ENCODE peak calls at places on chromosomes 3 and 15, in five cellular contexts. R is psoas muscle; B is upper lobe of left lung; S is CD8-positive, alpha-beta memory T cell; A is adrenal gland. C is an unnamed sample.

GRCh38 chr3:173089283-173089682 is 51.8 kb downstream of the SPATA16 start:
- DNase-seq in R (no peak), A (no peak), S (no peak), B (no peak), C (no peak)

GRCh38 chr3:146131616-146132410 is 29.2 kb downstream of the PLOD2 start:
- DNase-seq in A (no peak), R (no peak), B (no peak), S (no peak), C (no peak)

GRCh38 chr15:62453979-62454378 is 288.9 kb upstream of the C2CD4B start:
- DNase-seq in S (no peak), R (no peak), A (no peak), B (no peak), C (no peak)

GRCh38 chr3:53554559-53555511 is 60.4 kb downstream of the CACNA1D start:
- DNase-seq in A (no peak), R (no peak), B (no peak), S (no peak), C (no peak)

GRCh38 chr3:121604759-121605158 is 11.6 kb downstream of the FBXO40 start:
- DNase-seq in B (no peak), R (no peak), A (no peak), S (no peak), C (no peak)

GRCh38 chr3:175338775-175339535 is 479.8 kb downstream of the NAALADL2 start:
- DNase-seq in B (peak; percentile 83), R (peak; percentile 39), A (no peak), S (no peak), C (no peak)

GRCh38 chr15:73394782-73395181 is 26.0 kb upstream of the HCN4 start:
- DNase-seq in S (no peak), B (no peak), R (no peak), A (peak; percentile 54), C (no peak)

GRCh38 chr3:143934791-143935190 is 36.8 kb upstream of the DIPK2A start:
- DNase-seq in A (no peak), S (no peak), B (no peak), R (no peak), C (no peak)

GRCh38 chr3:11549580-11550140 is 94.1 kb downstream of the VGLL4 start:
- DNase-seq in B (peak; percentile 4), A (no peak), S (no peak), R (no peak), C (no peak)

GRCh38 chr15:29669823-29670222 is 152.4 kb downstream of the TJP1 start:
- DNase-seq in A (no peak), R (no peak), S (no peak), B (no peak), C (no peak)

GRCh38 chr15:70478251-70478990 is 284.9 kb downstream of the UACA start:
- DNase-seq in R (no peak), B (peak; percentile 40), A (peak; percentile 61), S (no peak), C (no peak)

GRCh38 chr3:170531557-170532335 is 54.1 kb downstream of the SLC7A14 start:
- DNase-seq in B (no peak), S (no peak), A (no peak), R (no peak), C (no peak)

GRCh38 chr3:55549172-55549571 is 62.1 kb upstream of the WNT5A start:
- DNase-seq in B (no peak), S (no peak), R (no peak), A (no peak), C (no peak)

GRCh38 chr15:70096975-70097336 is 761 bp downstream of the TLE3 start:
- DNase-seq in R (no peak), A (no peak), B (no peak), S (no peak), C (no peak)

GRCh38 chr3:12916159-12916558 is 74.8 kb upstream of the RPL32 start:
- DNase-seq in A (no peak), B (peak; percentile 32), R (no peak), S (peak; percentile 81), C (peak; percentile 8)

GRCh38 chr3:106399773-106400172 is 531.0 kb upstream of the CBLB start:
- DNase-seq in A (no peak), R (no peak), S (no peak), B (no peak), C (no peak)

DNA sequence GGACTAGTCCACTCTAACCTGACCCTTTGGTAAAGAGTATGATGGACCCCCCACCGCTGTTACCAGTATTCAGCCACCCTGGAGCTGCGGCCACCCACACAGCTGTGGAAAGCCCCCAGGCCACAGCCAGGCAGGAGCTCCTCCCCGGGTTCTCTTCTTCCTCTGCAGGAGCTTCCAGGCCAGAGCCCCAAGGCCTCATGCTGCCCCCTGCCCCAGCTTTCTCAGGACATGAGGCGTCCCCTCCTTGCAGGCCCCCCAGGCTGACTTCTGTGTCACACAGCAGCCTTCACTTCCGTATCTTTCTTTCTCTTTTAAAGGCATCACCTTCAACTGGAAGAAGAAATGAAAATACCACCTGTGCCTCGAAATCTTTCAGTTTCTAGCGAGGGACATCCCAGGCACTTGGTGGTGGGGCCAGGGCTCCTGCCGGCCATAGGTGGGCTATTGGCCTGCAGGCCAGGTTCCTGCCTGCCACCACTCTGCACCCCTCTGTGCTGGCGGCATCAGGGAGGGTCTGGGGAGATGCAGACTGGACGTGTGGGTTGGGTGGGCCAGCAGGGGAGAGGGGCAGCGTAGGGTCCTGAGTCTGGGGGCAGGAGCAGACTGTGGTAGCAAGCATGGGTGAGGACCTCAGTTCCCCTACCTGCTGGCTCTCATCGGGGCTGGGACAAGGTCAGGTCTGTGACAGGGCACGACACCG is 19.9 kb downstream of the KLF13 start:
- DNase-seq in S (no peak), R (no peak), B (no peak), A (no peak), C (peak; percentile 60)
- H3K4me3 ChIP-seq in S (peak overlapping the region; percentile 76), R (peak overlapping the region; percentile 44), B (no peak overlapping the region), A (no peak overlapping the region), C (peak overlapping the region; percentile 44)

GRCh38 chr15:44243829-44244228 is 44.7 kb upstream of the GOLM2 start:
- DNase-seq in A (no peak), B (no peak), R (no peak), S (no peak), C (no peak)
- H3K27ac ChIP-seq in A (no peak overlapping the region), B (no peak overlapping the region), R (no peak overlapping the region), S (no peak overlapping the region), C (no peak overlapping the region)

DNA sequence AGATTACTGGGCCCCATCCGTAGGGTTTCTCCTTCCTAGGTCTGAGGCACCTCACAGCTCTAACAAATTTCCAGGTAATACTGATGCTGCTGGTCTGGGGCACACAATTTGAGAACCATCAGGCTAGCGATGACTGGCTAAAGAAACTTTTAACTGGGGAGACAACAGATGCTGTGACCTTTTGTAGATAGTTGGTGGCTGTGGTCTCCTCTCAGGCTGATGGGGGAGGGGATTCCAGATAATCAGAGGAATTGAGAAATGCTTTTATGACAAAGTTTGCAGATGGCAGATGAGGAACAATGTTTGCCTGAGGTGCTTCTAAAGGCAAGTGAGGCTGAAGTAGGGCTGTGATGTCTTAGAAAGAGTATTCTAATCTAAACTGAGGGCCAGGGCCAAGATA is 13.8 kb upstream of the CCR9 start:
- DNase-seq in A (no peak), R (no peak), B (no peak), S (no peak), C (no peak)
- H3K4me3 ChIP-seq in A (no peak overlapping the region), R (no peak overlapping the region), B (no peak overlapping the region), S (no peak overlapping the region), C (no peak overlapping the region)

DNA sequence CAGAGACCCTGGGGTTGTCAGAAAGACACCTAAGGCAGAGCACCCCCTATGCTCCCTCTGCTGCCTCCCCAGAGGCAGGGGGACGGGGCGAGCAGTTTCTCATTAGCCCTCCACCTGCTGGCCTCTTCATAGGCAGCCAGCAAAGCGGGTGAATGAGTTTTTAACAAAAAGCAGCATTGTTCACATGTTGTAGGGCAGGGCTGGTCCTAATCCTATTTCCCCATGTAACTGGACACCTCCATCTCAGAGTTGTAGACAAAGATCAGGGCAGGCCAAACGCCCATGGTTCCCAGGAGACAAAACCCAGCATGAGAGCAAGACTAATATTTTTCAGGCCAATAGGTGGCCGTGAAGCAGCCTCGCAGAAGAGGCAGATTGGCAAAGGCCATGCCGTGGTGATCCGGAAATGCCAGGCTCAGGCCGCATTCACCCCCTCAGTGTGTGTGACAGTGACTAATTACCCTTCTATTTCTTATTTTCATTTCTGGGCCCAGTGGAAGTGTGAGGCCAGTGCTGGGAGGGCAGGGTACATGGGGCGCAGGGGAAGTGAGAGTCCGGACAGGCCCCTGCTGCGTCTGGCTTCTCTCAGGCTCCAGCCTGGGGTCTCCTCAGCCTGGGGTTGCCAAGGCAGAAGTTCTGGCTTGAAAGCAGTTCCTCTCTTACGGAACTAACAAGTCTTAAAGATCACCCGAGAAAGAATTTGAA is 64.7 kb downstream of the BOC start:
- DNase-seq in S (no peak), B (no peak), R (peak; percentile 80), A (peak; percentile 65), C (no peak)
- H3K27ac ChIP-seq in S (no peak overlapping the region), B (peak overlapping the region; percentile 74), R (peak overlapping the region; percentile 28), A (peak overlapping the region; percentile 30), C (no peak overlapping the region)

GRCh38 chr3:126925411-126926171 is 57.3 kb upstream of the PLXNA1 start:
- DNase-seq in A (peak; percentile 66), S (no peak), B (no peak), R (no peak), C (no peak)

GRCh38 chr3:126924458-126924857 is 58.5 kb upstream of the PLXNA1 start:
- DNase-seq in B (peak; percentile 43), S (no peak), R (no peak), A (no peak), C (no peak)

GRCh38 chr3:126922466-126922865 is 60.4 kb upstream of the PLXNA1 start:
- DNase-seq in A (no peak), R (no peak), B (no peak), S (no peak), C (no peak)

GRCh38 chr3:126923423-126923822 is 59.5 kb upstream of the PLXNA1 start:
- DNase-seq in S (no peak), A (no peak), R (no peak), B (no peak), C (no peak)

GRCh38 chr3:126923895-126924294 is 59.0 kb upstream of the PLXNA1 start:
- DNase-seq in R (no peak), S (no peak), A (no peak), B (no peak), C (no peak)
- H3K4me3 ChIP-seq in R (no peak overlapping the region), S (no peak overlapping the region), A (no peak overlapping the region), B (no peak overlapping the region), C (no peak overlapping the region)

GRCh38 chr3:154242766-154243165 is 81.5 kb downstream of the DHX36 start:
- DNase-seq in A (no peak), B (no peak), R (no peak), S (no peak), C (no peak)
- H3K27ac ChIP-seq in A (no peak overlapping the region), B (peak overlapping the region; percentile 10), R (no peak overlapping the region), S (no peak overlapping the region), C (no peak overlapping the region)

GRCh38 chr15:41557673-41558399 is 1.2 kb upstream of the TYRO3 start:
- DNase-seq in B (peak; percentile 62), S (peak; percentile 80), R (peak; percentile 66), A (peak; percentile 87), C (peak; percentile 78)
- H3K4me3 ChIP-seq in B (no peak overlapping the region), S (peak overlapping the region; percentile 33), R (peak overlapping the region; percentile 68), A (no peak overlapping the region), C (no peak overlapping the region)